ENCODE peak calls at places on chromosome X, in four cellular contexts. F, J, A and X are unnamed samples.

GRCh38 chrX:155023907-155024833 is 1.6 kb upstream of the F8 start:
- DNase-seq in F (no peak), J (no peak), A (no peak), X (no peak)

GRCh38 chrX:99480728-99481127 is 929.3 kb downstream of the PCDH19 start:
- DNase-seq in F (no peak), J (no peak), A (no peak), X (no peak)

GRCh38 chrX:43860646-43861370 is 21.4 kb downstream of the MAOB start:
- DNase-seq in F (peak; percentile 51), J (no peak), A (no peak), X (no peak)

GRCh38 chrX:100995469-100995868 is 26.0 kb downstream of the ARL13A start:
- DNase-seq in F (peak; percentile 70), J (no peak), A (no peak), X (no peak)

GRCh38 chrX:1546601-1547275 is 9.8 kb upstream of the P2RY8 start:
- DNase-seq in F (no peak), J (no peak), A (no peak), X (no peak)

GRCh38 chrX:64218023-64218422 is 12.4 kb downstream of the ASB12 start:
- DNase-seq in F (no peak), J (no peak), A (no peak), X (no peak)

GRCh38 chrX:82362990-82363389 is 1145.1 kb upstream of the POU3F4 start:
- DNase-seq in F (no peak), J (no peak), A (no peak), X (no peak)

GRCh38 chrX:125293792-125294780 is 25.6 kb upstream of the TEX13C start:
- DNase-seq in F (no peak), J (no peak), A (no peak), X (no peak)

GRCh38 chrX:68878977-68879376 is 50.2 kb downstream of the EFNB1 start:
- DNase-seq in F (peak; percentile 85), J (no peak), A (no peak), X (no peak)

GRCh38 chrX:786441-786881 is 155.9 kb downstream of the SHOX start:
- DNase-seq in F (no peak), J (no peak), A (no peak), X (no peak)

GRCh38 chrX:74178536-74178935 is 125.4 kb upstream of the ZCCHC13 start:
- DNase-seq in F (no peak), J (no peak), A (no peak), X (no peak)

GRCh38 chrX:85611926-85612325 is 232.5 kb upstream of the POF1B start:
- DNase-seq in F (peak; percentile 1), J (no peak), A (no peak), X (no peak)

GRCh38 chrX:139931646-139932076 is 1.2 kb downstream of the ATP11C start:
- DNase-seq in F (no peak), J (no peak), A (no peak), X (no peak)

GRCh38 chrX:33252306-33252825 is 41.0 kb upstream of the DMD start:
- DNase-seq in F (no peak), J (no peak), A (no peak), X (no peak)

GRCh38 chrX:14095702-14096101 is 66.0 kb upstream of the GEMIN8 start:
- DNase-seq in F (peak; percentile 58), J (no peak), A (no peak), X (peak; percentile 67)

GRCh38 chrX:69290327-69290726 is 125.1 kb upstream of the PJA1 start:
- DNase-seq in F (no peak), J (no peak), A (no peak), X (no peak)

GRCh38 chrX:86604620-86605019 is 456.4 kb downstream of the DACH2 start:
- DNase-seq in F (no peak), J (no peak), A (no peak), X (no peak)

GRCh38 chrX:22314211-22314610 is 41.5 kb downstream of the CBLL2 start:
- DNase-seq in F (peak; percentile 2), J (no peak), A (no peak), X (no peak)

GRCh38 chrX:120000490-120001246 is 57.1 kb upstream of the NKAP start:
- DNase-seq in F (no peak), J (no peak), A (no peak), X (no peak)

GRCh38 chrX:23062359-23062758 is 62.6 kb downstream of the DDX53 start:
- DNase-seq in F (no peak), J (no peak), A (no peak), X (no peak)

GRCh38 chrX:70494441-70494840 is 49.8 kb downstream of the DLG3 start:
- DNase-seq in F (no peak), J (no peak), A (no peak), X (no peak)

GRCh38 chrX:122572461-122572860 is 611.6 kb upstream of the GRIA3 start:
- DNase-seq in F (peak; percentile 29), J (no peak), A (no peak), X (no peak)

GRCh38 chrX:134692990-134693389 is 34.7 kb upstream of the PLAC1 start:
- DNase-seq in F (peak; percentile 61), J (no peak), A (no peak), X (no peak)

GRCh38 chrX:29858714-29859113 is 356.6 kb upstream of the MAGEB2 start:
- DNase-seq in F (peak; percentile 0), J (no peak), A (no peak), X (no peak)

GRCh38 chrX:69746051-69746450 is 130.1 kb downstream of the EDA start:
- DNase-seq in F (no peak), J (no peak), A (no peak), X (no peak)

GRCh38 chrX:137428251-137428661 is 137.7 kb upstream of the ZIC3 start:
- DNase-seq in F (no peak), J (no peak), A (no peak), X (peak; percentile 1)

GRCh38 chrX:16839852-16840460 is 30.2 kb downstream of the RBBP7 start:
- DNase-seq in F (peak; percentile 76), J (no peak), A (no peak), X (no peak)

GRCh38 chrX:26138043-26138442 is at the start of gene MAGEB18:
- DNase-seq in F (no peak), J (no peak), A (no peak), X (no peak)

GRCh38 chrX:23789386-23790146 is 6.6 kb downstream of the SAT1 start:
- DNase-seq in F (no peak), J (no peak), A (no peak), X (no peak)

GRCh38 chrX:19747672-19748610 is 139.5 kb downstream of the SH3KBP1 start:
- DNase-seq in F (no peak), J (peak; percentile 15), A (no peak), X (no peak)

GRCh38 chrX:13131511-13132137 is 87.2 kb upstream of the FAM9C start:
- DNase-seq in F (peak; percentile 81), J (no peak), A (no peak), X (peak; percentile 12)

GRCh38 chrX:10117864-10118377 is 38.9 kb upstream of the CLCN4 start:
- DNase-seq in F (no peak), J (no peak), A (no peak), X (no peak)
- H3K4me1 ChIP-seq in F (no peaks in the 10 kb centered on the region), J (peaks cover 33% of the 10 kb centered on the region), A (no peaks in the 10 kb centered on the region), X (no peaks in the 10 kb centered on the region)

DNA sequence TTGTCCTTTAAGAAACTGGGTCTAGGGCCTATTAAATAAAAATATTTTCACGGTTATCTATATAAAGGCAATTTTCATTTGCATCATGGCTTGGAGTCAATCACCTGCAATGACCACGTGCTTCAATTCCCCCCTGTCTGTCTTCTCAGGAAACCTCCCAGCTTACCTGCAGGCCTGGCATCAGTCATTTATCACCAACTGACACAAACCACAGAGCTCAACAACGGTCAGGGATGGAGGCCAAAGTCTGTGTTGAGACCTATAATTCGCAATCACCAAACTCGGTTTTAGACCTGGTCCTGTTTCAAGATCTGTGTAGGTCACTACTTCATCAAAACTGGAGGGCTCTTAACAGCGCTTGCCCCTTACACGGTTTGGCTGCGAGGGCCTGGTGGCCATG is 1.9 kb downstream of the SLC9A7 start:
- DNase-seq in F (peak; percentile 9), J (no peak), A (no peak), X (no peak)
- H3K4me3 ChIP-seq in F (peak overlapping the region; percentile 5), J (no peak overlapping the region), A (no peak overlapping the region), X (peak overlapping the region; percentile 64)

DNA sequence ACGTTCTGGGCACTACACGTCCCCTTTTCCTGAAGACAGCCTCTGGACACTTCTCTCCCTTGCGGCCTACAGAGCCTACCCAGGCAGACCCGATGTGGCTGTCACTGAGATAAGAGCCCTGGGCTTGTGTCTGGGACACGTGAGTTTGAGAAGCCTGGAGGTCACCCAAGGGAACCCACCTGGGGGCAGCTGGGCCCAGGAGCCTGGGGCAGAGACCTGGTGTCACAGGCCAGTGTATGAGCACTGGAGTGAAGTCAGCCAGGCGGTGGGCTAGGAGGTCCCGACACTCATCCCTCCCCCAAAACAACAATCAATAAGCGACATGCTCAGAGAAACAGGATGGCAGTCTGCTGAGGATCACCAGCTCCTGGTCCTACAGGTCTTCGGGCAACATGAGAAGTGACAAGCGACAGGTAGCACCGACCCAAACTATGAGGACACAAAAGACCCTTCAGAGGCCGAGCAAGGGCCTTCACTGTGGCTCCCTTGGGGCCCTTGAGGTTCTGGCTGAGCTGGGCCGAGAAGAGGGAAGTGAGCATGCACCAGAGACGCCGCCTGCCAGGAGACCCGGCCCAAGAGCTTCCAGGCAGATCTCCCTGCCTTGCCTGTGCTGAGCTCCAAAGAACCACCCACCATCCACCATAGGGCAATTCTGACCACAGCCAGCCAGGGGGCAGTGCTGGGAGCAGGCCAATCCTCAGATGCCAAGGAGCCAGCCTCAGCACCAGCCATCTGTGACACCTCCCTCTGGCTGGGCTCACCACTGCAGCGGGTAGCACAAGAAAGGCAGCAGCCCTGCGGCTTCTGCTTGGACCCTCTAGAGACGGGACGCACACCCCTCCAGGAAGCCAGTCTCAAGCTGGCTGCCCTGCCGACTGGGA is 11.0 kb upstream of the DUSP9 start:
- DNase-seq in F (no peak), J (no peak), A (peak; percentile 28), X (peak; percentile 76)
- H3K4me1 ChIP-seq in F (peaks cover 7% of the 10 kb centered on the region), J (no peaks in the 10 kb centered on the region), A (no peaks in the 10 kb centered on the region), X (no peaks in the 10 kb centered on the region)

GRCh38 chrX:48802089-48802812 is 384 bp downstream of the HDAC6 start:
- DNase-seq in F (peak; percentile 81), J (peak; percentile 75), A (peak; percentile 87), X (peak; percentile 97)

GRCh38 chrX:48801281-48802088 is at the start of gene HDAC6:
- DNase-seq in F (peak; percentile 98), J (peak; percentile 95), A (peak; percentile 99), X (peak; percentile 100)

GRCh38 chrX:48806088-48806487 is 4.2 kb downstream of the HDAC6 start:
- DNase-seq in F (no peak), J (no peak), A (no peak), X (no peak)

GRCh38 chrX:48800574-48801280 is 1.1 kb upstream of the HDAC6 start:
- DNase-seq in F (no peak), J (no peak), A (no peak), X (no peak)

DNA sequence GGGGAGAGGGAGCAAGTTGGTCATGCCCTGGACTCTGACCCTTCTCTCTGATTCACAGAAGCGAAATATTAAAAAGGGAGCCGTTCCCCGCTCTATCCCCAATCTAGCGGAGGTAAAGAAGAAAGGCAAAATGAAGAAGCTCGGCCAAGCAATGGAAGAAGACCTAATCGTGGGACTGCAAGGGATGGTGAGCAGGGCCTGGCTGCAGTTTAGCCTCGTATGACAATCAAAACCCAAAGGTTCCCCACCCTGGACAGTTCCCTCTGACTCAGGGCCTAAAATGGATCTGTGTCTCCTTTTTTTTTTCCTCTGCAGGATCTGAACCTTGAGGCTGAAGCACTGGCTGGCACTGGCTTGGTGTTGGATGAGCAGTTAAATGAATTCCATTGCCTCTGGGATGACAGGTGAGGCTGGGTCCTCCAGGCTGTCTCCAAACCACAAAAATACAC is 970 bp downstream of the HDAC6 start:
- DNase-seq in F (no peak), J (no peak), A (no peak), X (no peak)
- H3K4me3 ChIP-seq in F (peak overlapping the region; percentile 67), J (peak overlapping the region; percentile 25), A (peak overlapping the region; percentile 74), X (peak overlapping the region; percentile 55)